ENCODE peak calls at places on chromosomes 1 and 21, in nine cellular contexts. V is posterior cingulate gyrus; X is activated CD4-positive, alpha-beta T cell treated with anti-CD3 and anti-CD28 coated beads, Interleukin-2, amount 10 ng/mL, durations not matched to agents 24 days and 14 days; B is IMR-90; H is effector memory CD4-positive, alpha-beta T cell; K is HCEC 1CT; M is uterus; P is thoracic aorta; C is HS-5. F is an unnamed sample.

GRCh38 chr1:158101944-158102343 is 78.8 kb upstream of the CD1D start:
- DNase-seq in M (no peak), V (no peak), P (no peak), H (no peak), C (peak), B (peak), X (no peak), K (peak), F (no peak)

GRCh38 chr21:35172231-35172630 is 123.1 kb upstream of the RUNX1 start:
- DNase-seq in K (no peak), C (no peak), B (no peak), V (no peak), H (no peak), X (peak), M (no peak), P (no peak), F (no peak)

GRCh38 chr1:224219612-224220011 is 36.6 kb downstream of the DEGS1 start:
- DNase-seq in P (no peak), H (no peak), C (no peak), X (no peak), K (no peak), V (no peak), M (no peak), B (no peak), F (no peak)

GRCh38 chr21:45592626-45593134 is 50.4 kb upstream of the SLC19A1 start:
- DNase-seq in H (no peak), B (no peak), V (no peak), C (no peak), X (peak), P (no peak), M (no peak), K (no peak), F (no peak)

GRCh38 chr1:183841950-183842816 is 37.3 kb downstream of the RGL1 start:
- DNase-seq in V (no peak), B (peak), K (peak), M (peak), C (peak), X (peak), H (no peak), P (no peak), F (no peak)

GRCh38 chr1:208201241-208201640 is 42.9 kb downstream of the PLXNA2 start:
- DNase-seq in X (no peak), M (peak), K (peak), V (no peak), P (peak), C (peak), B (peak), H (no peak), F (no peak)

GRCh38 chr1:2967881-2968280 is 53.4 kb upstream of the ACTRT2 start:
- DNase-seq in M (no peak), P (no peak), X (no peak), B (no peak), V (peak), H (no peak), K (no peak), C (no peak), F (no peak)

GRCh38 chr1:201628490-201628889 is 89.6 kb downstream of the NAV1 start:
- DNase-seq in V (peak), H (no peak), X (no peak), K (no peak), P (no peak), B (no peak), M (no peak), C (no peak), F (no peak)

F was measured in HL-60.